ENCODE peak calls at places on chromosomes 11 and 22, in ten cellular contexts. I is heart left ventricle, O is Calu3, T is SHP77, X is hypothalamus, G is pancreas, C is EL, V is cardiac fibroblast, J is activated gamma-delta T cell treated with Interleukin-2 at 50 U/mL for 16 hours, Z is amniotic stem cell. F is an unnamed sample.
A peak's percentile ranks its signal among the peaks of the same experiment; 100 is the strongest.

GRCh38 chr11:62146476-62147200 is 22.8 kb downstream of the INCENP start:
- DNase-seq in I (peak; percentile 7), O (no peak), T (no peak), X (no peak), G (peak; percentile 41), C (no peak), V (no peak), J (no peak), Z (no peak), F (no peak)

GRCh38 chr11:114082767-114083181 is 23.3 kb downstream of the ZBTB16 start:
- DNase-seq in I (peak; percentile 84), O (no peak), T (no peak), X (no peak), G (peak; percentile 68), C (no peak), V (no peak), J (no peak), Z (no peak), F (peak; percentile 46)

GRCh38 chr11:6968816-6969215 is 42.6 kb downstream of the ZNF215 start:
- DNase-seq in I (no peak), O (no peak), T (no peak), X (no peak), G (no peak), C (peak; percentile 56), V (peak; percentile 69), J (no peak), Z (no peak), F (no peak)

GRCh38 chr22:30882181-30882771 is 86.3 kb downstream of the MORC2 start:
- DNase-seq in I (peak; percentile 1), O (no peak), T (no peak), X (no peak), G (no peak), C (no peak), V (no peak), J (no peak), Z (no peak), F (no peak)

GRCh38 chr11:119509969-119510401 is 87.0 kb upstream of the THY1 start:
- DNase-seq in I (peak; percentile 60), O (no peak), T (peak; percentile 12), X (no peak), G (no peak), C (peak; percentile 95), V (peak; percentile 93), J (no peak), Z (peak; percentile 67), F (no peak)

GRCh38 chr11:206516-207212 is 535 bp downstream of the BET1L start:
- DNase-seq in I (peak; percentile 54), O (no peak), T (no peak), X (no peak), G (peak; percentile 60), C (peak; percentile 20), V (peak; percentile 24), J (no peak), Z (no peak), F (no peak)

GRCh38 chr22:20094158-20094807 is 14.2 kb downstream of the DGCR8 start:
- DNase-seq in I (peak; percentile 13), O (no peak), T (no peak), X (no peak), G (peak; percentile 36), C (no peak), V (no peak), J (no peak), Z (no peak), F (no peak)

GRCh38 chr11:125593113-125593761 is 585 bp downstream of the STT3A start:
- DNase-seq in I (no peak), O (no peak), T (peak; percentile 58), X (no peak), G (no peak), C (peak; percentile 68), V (peak; percentile 43), J (no peak), Z (no peak), F (no peak)

GRCh38 chr11:122202161-122202950 is 86.3 kb upstream of the BLID start:
- DNase-seq in I (peak; percentile 33), O (no peak), T (no peak), X (no peak), G (no peak), C (peak; percentile 84), V (peak; percentile 92), J (no peak), Z (peak; percentile 42), F (no peak)

GRCh38 chr22:23527971-23528740 is 51.9 kb downstream of the IGLL1 start:
- DNase-seq in I (no peak), O (no peak), T (no peak), X (no peak), G (peak; percentile 27), C (no peak), V (no peak), J (no peak), Z (no peak), F (no peak)

GRCh38 chr22:36384766-36385400 is 2.9 kb downstream of the MYH9 start:
- DNase-seq in I (no peak), O (no peak), T (no peak), X (no peak), G (no peak), C (peak; percentile 67), V (peak; percentile 51), J (peak; percentile 50), Z (no peak), F (no peak)

GRCh38 chr11:79076526-79077115 is 364.2 kb downstream of the TENM4 start:
- DNase-seq in I (peak; percentile 39), O (peak; percentile 61), T (peak; percentile 17), X (peak; percentile 37), G (peak; percentile 73), C (peak; percentile 37), V (peak; percentile 64), J (no peak), Z (no peak), F (no peak)

GRCh38 chr22:17140022-17140421 is 18.9 kb upstream of the TMEM121B start:
- DNase-seq in I (peak; percentile 53), O (no peak), T (no peak), X (no peak), G (no peak), C (no peak), V (no peak), J (no peak), Z (no peak), F (no peak)

GRCh38 chr11:68584097-68584496 is 100.2 kb upstream of the GAL start:
- DNase-seq in I (peak; percentile 47), O (peak; percentile 42), T (peak; percentile 32), X (peak; percentile 21), G (peak; percentile 65), C (peak; percentile 14), V (peak; percentile 46), J (peak; percentile 48), Z (no peak), F (peak; percentile 50)

GRCh38 chr11:134541355-134541754 is 129.3 kb upstream of the B3GAT1 start:
- DNase-seq in I (no peak), O (no peak), T (no peak), X (no peak), G (no peak), C (no peak), V (no peak), J (no peak), Z (no peak), F (no peak)

GRCh38 chr11:58060939-58061672 is 30.4 kb downstream of the OR6Q1 start:
- DNase-seq in I (no peak), O (no peak), T (no peak), X (no peak), G (no peak), C (peak; percentile 55), V (peak; percentile 37), J (no peak), Z (no peak), F (no peak)

GRCh38 chr22:49672013-49672516 is 155.6 kb downstream of the BRD1 start:
- DNase-seq in I (no peak), O (no peak), T (no peak), X (no peak), G (no peak), C (no peak), V (no peak), J (no peak), Z (no peak), F (no peak)

GRCh38 chr22:29105468-29105867 is 32.6 kb downstream of the KREMEN1 start:
- DNase-seq in I (no peak), O (no peak), T (no peak), X (no peak), G (no peak), C (no peak), V (peak; percentile 10), J (no peak), Z (no peak), F (no peak)

GRCh38 chr22:33654173-33654890 is 265.9 kb downstream of the LARGE1 start:
- DNase-seq in I (no peak), O (no peak), T (no peak), X (no peak), G (no peak), C (no peak), V (no peak), J (no peak), Z (no peak), F (no peak)

GRCh38 chr11:100892886-100893285 is 205.8 kb downstream of the ARHGAP42 start:
- DNase-seq in I (no peak), O (no peak), T (no peak), X (no peak), G (no peak), C (no peak), V (no peak), J (no peak), Z (no peak), F (no peak)

GRCh38 chr22:42179616-42180015 is 49.0 kb upstream of the CYP2D6 start:
- DNase-seq in I (no peak), O (no peak), T (no peak), X (no peak), G (no peak), C (peak; percentile 96), V (peak; percentile 68), J (no peak), Z (peak; percentile 75), F (no peak)

F was measured in effector memory CD8-positive, alpha-beta T cell.